ENCODE peak calls at places on chromosomes 16 and 17, in five cellular contexts. X, Z, O, N and A are unnamed samples.

GRCh38 chr16:53901396-53901795 is 197.4 kb downstream of the FTO start:
- DNase-seq in X (no peak), O (no peak), Z (no peak), N (no peak), A (no peak)

GRCh38 chr17:79667121-79667715 is 56.4 kb upstream of the RBFOX3 start:
- DNase-seq in N (no peak), O (no peak), X (no peak), Z (no peak), A (no peak)

GRCh38 chr17:56786989-56787482 is 46.7 kb downstream of the C17orf67 start:
- DNase-seq in X (peak), Z (no peak), N (no peak), O (no peak), A (no peak)

GRCh38 chr16:79768594-79768993 is 168.1 kb upstream of the MAF start:
- DNase-seq in N (no peak), O (no peak), X (no peak), Z (no peak), A (no peak)

GRCh38 chr17:77863814-77864161 is 94.7 kb upstream of the TNRC6C start:
- DNase-seq in Z (no peak), O (no peak), N (peak), X (peak), A (no peak)

GRCh38 chr16:87723224-87723619 is 42.6 kb downstream of the KLHDC4 start:
- DNase-seq in O (no peak), Z (peak), X (no peak), N (peak), A (peak)

GRCh38 chr17:31510273-31511175 is 119.0 kb downstream of the RAB11FIP4 start:
- DNase-seq in N (peak), X (no peak), Z (no peak), O (no peak), A (peak)

GRCh38 chr16:30032083-30032819 is 1.2 kb upstream of the TLCD3B start:
- DNase-seq in O (peak), X (peak), Z (peak), N (no peak), A (no peak)

GRCh38 chr17:3905017-3905486 is 11.2 kb downstream of the P2RX1 start:
- DNase-seq in N (no peak), X (no peak), Z (no peak), O (no peak), A (no peak)

GRCh38 chr16:51024703-51025102 is 126.4 kb downstream of the SALL1 start:
- DNase-seq in O (no peak), X (no peak), Z (no peak), N (no peak), A (no peak)

GRCh38 chr17:65531508-65532431 is 29.7 kb downstream of the AXIN2 start:
- DNase-seq in N (peak), Z (no peak), O (peak), X (no peak), A (peak)

GRCh38 chr17:50428831-50429424 is 2.9 kb downstream of the ACSF2 start:
- DNase-seq in Z (no peak), X (no peak), N (no peak), O (no peak), A (no peak)

GRCh38 chr17:1948517-1948825 is 76.7 kb downstream of the RTN4RL1 start:
- DNase-seq in N (no peak), Z (no peak), O (no peak), X (no peak), A (no peak)

GRCh38 chr17:83119987-83120864 is 40.8 kb downstream of the METRNL start:
- DNase-seq in O (no peak), Z (no peak), X (peak), N (no peak), A (peak)

GRCh38 chr16:31409433-31409832 is 16.3 kb downstream of the ITGAD start:
- DNase-seq in O (no peak), X (no peak), Z (no peak), N (no peak), A (no peak)

GRCh38 chr17:1755993-1756306 is 5.9 kb upstream of the SERPINF1 start:
- DNase-seq in Z (no peak), O (no peak), N (no peak), X (no peak), A (no peak)

GRCh38 chr17:19370493-19370960 is 7.8 kb upstream of the MAPK7 start:
- DNase-seq in O (no peak), X (peak), N (peak), Z (no peak), A (no peak)

GRCh38 chr16:31537362-31537921 is 9.7 kb downstream of the AHSP start:
- DNase-seq in N (peak), Z (no peak), X (no peak), O (peak), A (peak)

GRCh38 chr16:17446661-17447060 is 24.1 kb downstream of the XYLT1 start:
- DNase-seq in Z (no peak), X (no peak), O (no peak), N (peak), A (no peak)

GRCh38 chr16:188674-189073 is 8.4 kb downstream of the HBQ1 start:
- DNase-seq in Z (no peak), N (no peak), X (no peak), O (no peak), A (no peak)

GRCh38 chr16:2226245-2226793 is 2.9 kb downstream of the E4F1 start:
- DNase-seq in Z (no peak), O (no peak), X (no peak), N (no peak), A (no peak)

GRCh38 chr17:16945513-16946201 is 26.3 kb downstream of the TNFRSF13B start:
- DNase-seq in X (no peak), Z (no peak), N (no peak), O (peak), A (no peak)

GRCh38 chr16:30692381-30693074 is 6.4 kb upstream of the SRCAP start:
- DNase-seq in N (no peak), X (peak), Z (no peak), O (no peak), A (no peak)

GRCh38 chr17:76969598-76970172 is 101.5 kb downstream of the MGAT5B start:
- DNase-seq in X (no peak), N (no peak), Z (peak), O (peak), A (no peak)

GRCh38 chr16:61834082-61834481 is 202.2 kb downstream of the CDH8 start:
- DNase-seq in N (no peak), X (no peak), O (no peak), Z (no peak), A (no peak)

GRCh38 chr16:31714899-31715504 is 158.6 kb upstream of the ZNF267 start:
- DNase-seq in O (no peak), N (no peak), X (no peak), Z (no peak), A (no peak)

GRCh38 chr16:68061396-68061795 is 23.8 kb upstream of the NFATC3 start:
- DNase-seq in N (no peak), Z (no peak), O (no peak), X (no peak), A (no peak)

GRCh38 chr17:63519972-63520882 is 2.9 kb upstream of the KCNH6 start:
- DNase-seq in N (no peak), O (no peak), Z (peak), X (no peak), A (no peak)